ENCODE peak calls at places on chromosomes 2 and 18, in ten cellular contexts. One of them, this sample, is unnamed.

GRCh38 chr2:159126653-159127052 is 158.2 kb downstream of the TANC1 start:
- DNase-seq in ascending aorta: no peak
- DNase-seq in sigmoid colon: no peak
- DNase-seq in AG04450: no peak
- DNase-seq in MM.1S: no peak
- DNase-seq in transverse colon: no peak
- DNase-seq in stomach: no peak
- DNase-seq in lung: peak
- DNase-seq in substantia nigra: no peak
- DNase-seq in K562: no peak
- DNase-seq in this sample: no peak

GRCh38 chr2:128057334-128057733 is 29.5 kb upstream of the SAP130 start:
- DNase-seq in ascending aorta: no peak
- DNase-seq in sigmoid colon: no peak
- DNase-seq in AG04450: no peak
- DNase-seq in MM.1S: no peak
- DNase-seq in transverse colon: no peak
- DNase-seq in stomach: no peak
- DNase-seq in lung: no peak
- DNase-seq in substantia nigra: no peak
- DNase-seq in K562: no peak
- DNase-seq in this sample: no peak

GRCh38 chr2:64525323-64525625 is 1.1 kb downstream of the AFTPH start:
- DNase-seq in ascending aorta: no peak
- DNase-seq in sigmoid colon: no peak
- DNase-seq in AG04450: no peak
- DNase-seq in MM.1S: peak
- DNase-seq in transverse colon: peak
- DNase-seq in stomach: no peak
- DNase-seq in lung: no peak
- DNase-seq in substantia nigra: no peak
- DNase-seq in K562: peak
- DNase-seq in this sample: no peak

GRCh38 chr2:165147201-165148045 is 56.4 kb downstream of the SCN3A start:
- DNase-seq in ascending aorta: no peak
- DNase-seq in sigmoid colon: no peak
- DNase-seq in AG04450: no peak
- DNase-seq in MM.1S: peak
- DNase-seq in transverse colon: no peak
- DNase-seq in stomach: no peak
- DNase-seq in lung: no peak
- DNase-seq in substantia nigra: no peak
- DNase-seq in K562: no peak
- DNase-seq in this sample: no peak

GRCh38 chr2:111984213-111984604 is 70.9 kb upstream of the TMEM87B start:
- DNase-seq in ascending aorta: no peak
- DNase-seq in sigmoid colon: no peak
- DNase-seq in AG04450: no peak
- DNase-seq in MM.1S: no peak
- DNase-seq in transverse colon: no peak
- DNase-seq in stomach: no peak
- DNase-seq in lung: no peak
- DNase-seq in substantia nigra: no peak
- DNase-seq in K562: no peak
- DNase-seq in this sample: no peak

GRCh38 chr2:64865073-64865830 is 123.9 kb upstream of the SLC1A4 start:
- DNase-seq in ascending aorta: no peak
- DNase-seq in sigmoid colon: peak
- DNase-seq in AG04450: no peak
- DNase-seq in MM.1S: peak
- DNase-seq in transverse colon: peak
- DNase-seq in stomach: peak
- DNase-seq in lung: peak
- DNase-seq in substantia nigra: peak
- DNase-seq in K562: peak
- DNase-seq in this sample: no peak

GRCh38 chr2:185127412-185127811 is 529.1 kb downstream of the ZNF804A start:
- DNase-seq in ascending aorta: no peak
- DNase-seq in sigmoid colon: no peak
- DNase-seq in AG04450: no peak
- DNase-seq in MM.1S: no peak
- DNase-seq in transverse colon: no peak
- DNase-seq in stomach: no peak
- DNase-seq in lung: no peak
- DNase-seq in substantia nigra: no peak
- DNase-seq in K562: no peak
- DNase-seq in this sample: no peak

GRCh38 chr18:74498712-74499629 is 2.8 kb downstream of the CNDP2 start:
- DNase-seq in ascending aorta: no peak
- DNase-seq in sigmoid colon: peak
- DNase-seq in AG04450: no peak
- DNase-seq in MM.1S: peak
- DNase-seq in transverse colon: peak
- DNase-seq in stomach: peak
- DNase-seq in lung: peak
- DNase-seq in substantia nigra: peak
- DNase-seq in K562: peak
- DNase-seq in this sample: peak

GRCh38 chr2:131015764-131016163 is 77.5 kb downstream of the FAM168B start:
- DNase-seq in ascending aorta: no peak
- DNase-seq in sigmoid colon: no peak
- DNase-seq in AG04450: no peak
- DNase-seq in MM.1S: no peak
- DNase-seq in transverse colon: no peak
- DNase-seq in stomach: no peak
- DNase-seq in lung: no peak
- DNase-seq in substantia nigra: no peak
- DNase-seq in K562: no peak
- DNase-seq in this sample: no peak

GRCh38 chr18:76450912-76451421 is 44.1 kb downstream of the ZNF516 start:
- DNase-seq in ascending aorta: no peak
- DNase-seq in sigmoid colon: peak
- DNase-seq in AG04450: peak
- DNase-seq in MM.1S: no peak
- DNase-seq in transverse colon: peak
- DNase-seq in stomach: no peak
- DNase-seq in lung: peak
- DNase-seq in substantia nigra: peak
- DNase-seq in K562: no peak
- DNase-seq in this sample: no peak
- H3K27ac ChIP-seq in ascending aorta: peak
- H3K27ac ChIP-seq in sigmoid colon: peak
- H3K27ac ChIP-seq in AG04450: peak
- H3K27ac ChIP-seq in MM.1S: no peak
- H3K27ac ChIP-seq in transverse colon: peak
- H3K27ac ChIP-seq in stomach: peak
- H3K27ac ChIP-seq in lung: peak
- H3K27ac ChIP-seq in substantia nigra: peak
- H3K27ac ChIP-seq in K562: no peak
- H3K27ac ChIP-seq in this sample: peak

GRCh38 chr2:9191044-9191481 is 15.5 kb upstream of the ASAP2 start:
- DNase-seq in ascending aorta: peak
- DNase-seq in sigmoid colon: peak
- DNase-seq in AG04450: peak
- DNase-seq in MM.1S: no peak
- DNase-seq in transverse colon: peak
- DNase-seq in stomach: peak
- DNase-seq in lung: peak
- DNase-seq in substantia nigra: peak
- DNase-seq in K562: no peak
- DNase-seq in this sample: peak
- H3K27ac ChIP-seq in ascending aorta: peak
- H3K27ac ChIP-seq in sigmoid colon: peak
- H3K27ac ChIP-seq in AG04450: peak
- H3K27ac ChIP-seq in MM.1S: no peak
- H3K27ac ChIP-seq in transverse colon: peak
- H3K27ac ChIP-seq in stomach: peak
- H3K27ac ChIP-seq in lung: peak
- H3K27ac ChIP-seq in substantia nigra: peak
- H3K27ac ChIP-seq in K562: no peak
- H3K27ac ChIP-seq in this sample: peak

DNA sequence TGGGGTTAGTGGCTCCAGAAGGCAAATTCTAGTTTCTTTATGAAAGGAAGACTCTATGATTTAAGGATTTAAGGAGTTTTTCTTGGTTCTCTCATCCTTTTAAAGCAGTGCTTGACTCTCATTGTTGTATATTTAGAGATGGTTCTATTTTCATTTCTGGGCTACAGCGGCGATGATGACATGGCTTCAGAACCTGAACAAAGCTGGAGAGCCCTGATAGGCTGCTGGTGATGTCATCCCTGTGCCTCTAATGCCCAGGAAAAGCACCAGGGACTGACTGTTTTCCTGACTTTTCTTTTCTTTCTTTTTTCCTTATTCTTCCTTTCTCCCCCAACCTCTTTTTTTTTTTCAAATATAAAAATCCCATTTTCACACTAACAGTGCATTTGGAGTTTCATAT is 583.3 kb upstream of the PIK3C3 start:
- DNase-seq in ascending aorta: no peak
- DNase-seq in sigmoid colon: no peak
- DNase-seq in AG04450: no peak
- DNase-seq in MM.1S: no peak
- DNase-seq in transverse colon: no peak
- DNase-seq in stomach: no peak
- DNase-seq in lung: no peak
- DNase-seq in substantia nigra: no peak
- DNase-seq in K562: no peak
- DNase-seq in this sample: no peak
- H3K27ac ChIP-seq in ascending aorta: no peak
- H3K27ac ChIP-seq in sigmoid colon: no peak
- H3K27ac ChIP-seq in AG04450: no peak
- H3K27ac ChIP-seq in MM.1S: no peak
- H3K27ac ChIP-seq in transverse colon: no peak
- H3K27ac ChIP-seq in stomach: no peak
- H3K27ac ChIP-seq in lung: no peak
- H3K27ac ChIP-seq in substantia nigra: no peak
- H3K27ac ChIP-seq in K562: no peak
- H3K27ac ChIP-seq in this sample: no peak

GRCh38 chr2:205708231-205708631 is 25.9 kb downstream of the NRP2 start:
- DNase-seq in ascending aorta: no peak
- DNase-seq in sigmoid colon: peak
- DNase-seq in AG04450: peak
- DNase-seq in MM.1S: no peak
- DNase-seq in transverse colon: no peak
- DNase-seq in stomach: no peak
- DNase-seq in lung: no peak
- DNase-seq in substantia nigra: no peak
- DNase-seq in K562: no peak
- DNase-seq in this sample: no peak

GRCh38 chr2:205705511-205706397 is 23.5 kb downstream of the NRP2 start:
- DNase-seq in ascending aorta: no peak
- DNase-seq in sigmoid colon: no peak
- DNase-seq in AG04450: no peak
- DNase-seq in MM.1S: no peak
- DNase-seq in transverse colon: no peak
- DNase-seq in stomach: no peak
- DNase-seq in lung: no peak
- DNase-seq in substantia nigra: no peak
- DNase-seq in K562: no peak
- DNase-seq in this sample: no peak

GRCh38 chr2:205709319-205709718 is 27.0 kb downstream of the NRP2 start:
- DNase-seq in ascending aorta: no peak
- DNase-seq in sigmoid colon: no peak
- DNase-seq in AG04450: no peak
- DNase-seq in MM.1S: peak
- DNase-seq in transverse colon: no peak
- DNase-seq in stomach: no peak
- DNase-seq in lung: no peak
- DNase-seq in substantia nigra: no peak
- DNase-seq in K562: no peak
- DNase-seq in this sample: no peak

GRCh38 chr2:205704101-205704741 is 21.9 kb downstream of the NRP2 start:
- DNase-seq in ascending aorta: no peak
- DNase-seq in sigmoid colon: peak
- DNase-seq in AG04450: no peak
- DNase-seq in MM.1S: no peak
- DNase-seq in transverse colon: peak
- DNase-seq in stomach: peak
- DNase-seq in lung: peak
- DNase-seq in substantia nigra: peak
- DNase-seq in K562: no peak
- DNase-seq in this sample: no peak

DNA sequence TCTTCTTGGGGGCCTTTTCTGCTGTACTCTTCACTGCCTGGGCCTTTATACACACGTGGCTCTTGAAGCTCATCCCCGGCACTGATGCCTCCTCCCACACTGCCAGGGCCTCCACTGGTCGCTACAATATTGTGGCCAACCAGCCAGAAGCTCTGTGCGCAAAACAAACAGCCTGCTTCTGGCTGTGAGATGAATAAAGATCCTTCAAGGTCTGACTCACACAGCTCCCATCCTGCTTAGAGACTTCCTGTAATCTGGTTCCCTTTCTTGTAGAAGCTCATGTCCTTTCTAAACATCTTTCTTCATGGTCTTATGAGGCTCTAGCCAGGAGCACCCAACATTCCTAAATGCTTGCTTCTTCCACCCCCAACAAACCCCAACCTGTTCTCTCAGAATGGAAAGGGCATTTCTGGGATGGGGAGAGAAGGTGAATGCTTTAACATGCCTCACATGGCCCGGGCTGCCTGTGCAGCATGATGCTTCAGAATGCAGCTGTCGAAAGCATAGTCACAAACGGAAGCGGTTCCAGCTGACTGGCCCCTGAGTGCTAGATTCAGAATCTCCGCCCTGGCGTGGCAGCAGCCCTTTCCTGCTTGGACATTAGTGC is 24.6 kb downstream of the NRP2 start:
- DNase-seq in ascending aorta: no peak
- DNase-seq in sigmoid colon: peak
- DNase-seq in AG04450: peak
- DNase-seq in MM.1S: peak
- DNase-seq in transverse colon: peak
- DNase-seq in stomach: no peak
- DNase-seq in lung: no peak
- DNase-seq in substantia nigra: peak
- DNase-seq in K562: no peak
- DNase-seq in this sample: no peak
- H3K27ac ChIP-seq in ascending aorta: peak
- H3K27ac ChIP-seq in sigmoid colon: peak
- H3K27ac ChIP-seq in AG04450: peak
- H3K27ac ChIP-seq in MM.1S: peak
- H3K27ac ChIP-seq in transverse colon: peak
- H3K27ac ChIP-seq in stomach: peak
- H3K27ac ChIP-seq in lung: peak
- H3K27ac ChIP-seq in substantia nigra: peak
- H3K27ac ChIP-seq in K562: no peak
- H3K27ac ChIP-seq in this sample: peak

DNA sequence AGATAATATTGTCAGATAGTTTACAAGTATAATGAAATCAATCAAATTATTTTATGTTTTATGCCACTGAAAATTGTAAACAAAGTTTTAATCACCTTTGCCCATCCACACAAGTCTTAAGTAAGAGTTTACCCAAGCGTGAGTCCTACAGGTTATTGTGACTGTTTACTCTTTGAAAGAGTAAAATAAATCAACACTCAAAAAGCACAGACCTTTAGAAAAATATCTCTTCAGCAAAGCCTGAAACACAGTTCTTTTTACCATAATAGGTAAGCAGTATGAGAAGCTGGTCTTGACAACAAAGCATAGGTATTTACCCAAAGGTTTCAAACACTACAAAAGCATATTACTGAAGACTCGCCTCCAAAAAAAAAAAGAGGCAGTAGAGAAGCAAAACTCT is 3.7 kb downstream of the ROCK2 start:
- DNase-seq in ascending aorta: no peak
- DNase-seq in sigmoid colon: no peak
- DNase-seq in AG04450: no peak
- DNase-seq in MM.1S: no peak
- DNase-seq in transverse colon: no peak
- DNase-seq in stomach: no peak
- DNase-seq in lung: no peak
- DNase-seq in substantia nigra: no peak
- DNase-seq in K562: no peak
- DNase-seq in this sample: no peak
- H3K27ac ChIP-seq in ascending aorta: peak
- H3K27ac ChIP-seq in sigmoid colon: peak
- H3K27ac ChIP-seq in AG04450: no peak
- H3K27ac ChIP-seq in MM.1S: no peak
- H3K27ac ChIP-seq in transverse colon: peak
- H3K27ac ChIP-seq in stomach: peak
- H3K27ac ChIP-seq in lung: no peak
- H3K27ac ChIP-seq in substantia nigra: no peak
- H3K27ac ChIP-seq in K562: no peak
- H3K27ac ChIP-seq in this sample: no peak